ENCODE peak calls at places on chromosomes 2 and 18, in six cellular contexts. J is gastrocnemius medialis, A is Right ventricle myocardium superior, K is upper lobe of right lung, S is astrocyte of the spinal cord, W is A549. R is an unnamed sample.

GRCh38 chr2:17208511-17208910 is 309.7 kb downstream of the RAD51AP2 start:
- DNase-seq in J (no peak), A (no peak), K (no peak), S (peak), W (no peak), R (no peak)

GRCh38 chr2:69381337-69381737 is 5.7 kb downstream of the GFPT1 start:
- DNase-seq in J (no peak), A (no peak), K (no peak), S (no peak), W (no peak), R (no peak)

GRCh38 chr2:112714836-112715631 is 5.8 kb upstream of the NT5DC4 start:
- DNase-seq in J (no peak), A (no peak), K (no peak), S (peak), W (peak), R (no peak)

GRCh38 chr2:113164234-113164929 is 9.4 kb upstream of the PSD4 start:
- DNase-seq in J (no peak), A (no peak), K (no peak), S (no peak), W (no peak), R (no peak)

GRCh38 chr2:183665403-183665802 is 541.2 kb downstream of the NUP35 start:
- DNase-seq in J (peak), A (no peak), K (no peak), S (no peak), W (no peak), R (no peak)

GRCh38 chr2:205612661-205613060 is 69.6 kb upstream of the NRP2 start:
- DNase-seq in J (no peak), A (no peak), K (no peak), S (no peak), W (no peak), R (no peak)

GRCh38 chr2:46878240-46878877 is 37.2 kb downstream of the MCFD2 start:
- DNase-seq in J (no peak), A (no peak), K (no peak), S (no peak), W (no peak), R (no peak)

GRCh38 chr2:61770746-61771145 is 83.1 kb downstream of the FAM161A start:
- DNase-seq in J (no peak), A (no peak), K (no peak), S (no peak), W (peak), R (no peak)

GRCh38 chr2:133411857-133412256 is 156.4 kb downstream of the NCKAP5 start:
- DNase-seq in J (no peak), A (no peak), K (no peak), S (no peak), W (no peak), R (no peak)

GRCh38 chr2:218863021-218863520 is 3.5 kb downstream of the WNT6 start:
- DNase-seq in J (no peak), A (no peak), K (peak), S (no peak), W (no peak), R (no peak)

GRCh38 chr2:55707751-55708150 is 14.1 kb upstream of the PNPT1 start:
- DNase-seq in J (no peak), A (no peak), K (no peak), S (no peak), W (no peak), R (no peak)

GRCh38 chr2:139574371-139574770 is 794.2 kb upstream of the NXPH2 start:
- DNase-seq in J (no peak), A (no peak), K (no peak), S (no peak), W (no peak), R (no peak)

GRCh38 chr2:8605350-8606065 is 76.3 kb upstream of the ID2 start:
- DNase-seq in J (no peak), A (no peak), K (peak), S (peak), W (peak), R (no peak)

GRCh38 chr2:18455256-18455862 is 105.1 kb downstream of the RDH14 start:
- DNase-seq in J (no peak), A (no peak), K (no peak), S (peak), W (no peak), R (no peak)

GRCh38 chr2:241039416-241039815 is 41.0 kb downstream of the SNED1 start:
- DNase-seq in J (no peak), A (no peak), K (no peak), S (no peak), W (no peak), R (no peak)

GRCh38 chr2:158464426-158465281 is 7.9 kb downstream of the PKP4 start:
- DNase-seq in J (no peak), A (no peak), K (no peak), S (no peak), W (peak), R (no peak)

GRCh38 chr18:75112486-75113096 is 96.3 kb downstream of the PTGR3 start:
- DNase-seq in J (no peak), A (no peak), K (no peak), S (no peak), W (no peak), R (no peak)

GRCh38 chr2:197024206-197024605 is 97.7 kb upstream of the PGAP1 start:
- DNase-seq in J (no peak), A (no peak), K (no peak), S (no peak), W (no peak), R (no peak)

GRCh38 chr2:74915743-74916142 is 42.7 kb upstream of the POLE4 start:
- DNase-seq in J (no peak), A (no peak), K (no peak), S (peak), W (no peak), R (no peak)

GRCh38 chr2:160970052-160970846 is 190.0 kb upstream of the TANK start:
- DNase-seq in J (peak), A (no peak), K (no peak), S (peak), W (peak), R (peak)

GRCh38 chr2:103435010-103435409 is 673.2 kb downstream of the TMEM182 start:
- DNase-seq in J (no peak), A (no peak), K (no peak), S (no peak), W (no peak), R (no peak)

GRCh38 chr18:40949138-40949949 is 1005.7 kb upstream of the PIK3C3 start:
- DNase-seq in J (no peak), A (no peak), K (no peak), S (no peak), W (no peak), R (no peak)

GRCh38 chr2:77807531-77808215 is 285.5 kb upstream of the LRRTM4 start:
- DNase-seq in J (no peak), A (no peak), K (no peak), S (no peak), W (no peak), R (no peak)

GRCh38 chr2:233772583-233772982 is 5.5 kb upstream of the MROH2A start:
- DNase-seq in J (no peak), A (no peak), K (no peak), S (no peak), W (no peak), R (no peak)

GRCh38 chr18:9658111-9658641 is 43.8 kb upstream of the PPP4R1 start:
- DNase-seq in J (no peak), A (no peak), K (no peak), S (no peak), W (no peak), R (no peak)

GRCh38 chr18:48792611-48793368 is 158.0 kb downstream of the SMAD7 start:
- DNase-seq in J (no peak), A (peak), K (peak), S (no peak), W (no peak), R (peak)

GRCh38 chr18:76490701-76491171 is 4.3 kb downstream of the ZNF516 start:
- DNase-seq in J (peak), A (peak), K (peak), S (no peak), W (peak), R (no peak)

GRCh38 chr2:219280682-219281081 is 1.5 kb downstream of the DNAJB2 start:
- DNase-seq in J (no peak), A (no peak), K (no peak), S (no peak), W (no peak), R (no peak)